ENCODE peak calls at places on chromosome 5, in ten cellular contexts. G is colonic mucosa; H is heart right ventricle; Q is aorta; I is endodermal cell; C is WERI-Rb-1; S is naive thymus-derived CD4-positive, alpha-beta T cell; A is upper lobe of right lung; F is adrenal gland; V is body of pancreas. O is an unnamed sample.

GRCh38 chr5:41161271-41161670 is 52.1 kb downstream of the C6 start:
- DNase-seq in S (no peak), G (no peak), V (no peak), Q (no peak), I (no peak), H (no peak), C (no peak), F (no peak), A (no peak), O (no peak)

GRCh38 chr5:42583322-42583721 is 160.1 kb downstream of the GHR start:
- DNase-seq in S (no peak), V (peak; percentile 77), F (peak; percentile 81), H (peak; percentile 72), G (peak; percentile 65), A (no peak), C (peak; percentile 36), Q (no peak), I (peak; percentile 85), O (no peak)

GRCh38 chr5:124162782-124163532 is 583.5 kb downstream of the ZNF608 start:
- DNase-seq in H (peak; percentile 32), Q (no peak), A (no peak), S (no peak), I (no peak), V (peak; percentile 74), G (peak; percentile 33), F (no peak), C (peak; percentile 17), O (no peak)

GRCh38 chr5:133243196-133243595 is 191.4 kb downstream of the HSPA4 start:
- DNase-seq in V (no peak), S (no peak), I (no peak), A (no peak), Q (no peak), G (no peak), F (no peak), H (no peak), C (no peak), O (no peak)

GRCh38 chr5:175840050-175840841 is 31.1 kb upstream of the CPLX2 start:
- DNase-seq in A (no peak), S (no peak), I (no peak), F (no peak), C (no peak), Q (no peak), G (no peak), H (no peak), V (no peak), O (no peak)

GRCh38 chr5:119239119-119239417 is 116.8 kb upstream of the TNFAIP8 start:
- DNase-seq in S (peak; percentile 52), A (no peak), C (no peak), V (no peak), H (no peak), Q (no peak), F (no peak), I (no peak), G (no peak), O (no peak)

GRCh38 chr5:169742773-169743296 is 105.8 kb downstream of the DOCK2 start:
- DNase-seq in Q (no peak), H (peak; percentile 11), V (no peak), I (no peak), F (no peak), C (no peak), A (no peak), G (no peak), S (no peak), O (peak; percentile 62)

GRCh38 chr5:68368686-68369359 is 153.3 kb downstream of the PIK3R1 start:
- DNase-seq in I (no peak), S (no peak), A (no peak), Q (no peak), G (no peak), C (no peak), V (no peak), H (no peak), F (no peak), O (no peak)

GRCh38 chr5:157342822-157343402 is 77.0 kb downstream of the CYFIP2 start:
- DNase-seq in V (peak; percentile 24), I (peak; percentile 81), S (no peak), F (peak; percentile 62), A (no peak), Q (no peak), C (peak; percentile 53), G (peak; percentile 30), H (no peak), O (no peak)

GRCh38 chr5:169299651-169300467 is 1.1 kb downstream of the SLIT3 start:
- DNase-seq in H (no peak), C (no peak), S (no peak), A (no peak), Q (no peak), V (no peak), F (no peak), I (peak; percentile 70), G (no peak), O (no peak)

GRCh38 chr5:65121880-65122436 is 353.2 kb downstream of the CWC27 start:
- DNase-seq in Q (no peak), C (no peak), A (no peak), I (no peak), H (no peak), S (no peak), F (no peak), G (no peak), V (no peak), O (no peak)

GRCh38 chr5:126464959-126465358 is 41.8 kb downstream of the GRAMD2B start:
- DNase-seq in A (no peak), Q (no peak), F (no peak), G (peak; percentile 77), V (peak; percentile 70), H (no peak), I (peak; percentile 62), C (no peak), S (no peak), O (no peak)

GRCh38 chr5:91332267-91333044 is 50.7 kb downstream of the ARRDC3 start:
- DNase-seq in S (no peak), I (peak; percentile 61), A (no peak), G (no peak), C (no peak), Q (no peak), V (no peak), H (no peak), F (no peak), O (peak; percentile 6)

GRCh38 chr5:78252715-78253114 is 41.8 kb downstream of the AP3B1 start:
- DNase-seq in H (no peak), I (no peak), S (no peak), G (no peak), C (no peak), F (no peak), A (no peak), V (no peak), Q (no peak), O (no peak)

GRCh38 chr5:107670927-107671741 is at the start of gene EFNA5:
- DNase-seq in I (peak; percentile 85), G (peak; percentile 64), F (peak; percentile 57), C (peak; percentile 43), V (peak; percentile 10), S (no peak), A (peak; percentile 76), Q (peak; percentile 83), H (peak; percentile 21), O (no peak)

GRCh38 chr5:107670028-107670926 is 460 bp downstream of the EFNA5 start:
- DNase-seq in I (peak; percentile 77), V (peak; percentile 17), S (no peak), C (peak; percentile 49), G (peak; percentile 40), F (peak; percentile 63), H (peak; percentile 8), A (peak; percentile 68), Q (peak; percentile 81), O (no peak)

GRCh38 chr5:107673106-107673367 is 2.3 kb upstream of the EFNA5 start:
- DNase-seq in F (no peak), I (no peak), A (no peak), G (no peak), C (no peak), V (no peak), S (no peak), H (no peak), Q (no peak), O (no peak)

GRCh38 chr5:107672212-107673105 is 1.7 kb upstream of the EFNA5 start:
- DNase-seq in H (peak; percentile 72), G (peak; percentile 86), C (peak; percentile 92), V (peak; percentile 86), S (no peak), Q (peak; percentile 89), F (peak; percentile 79), A (peak; percentile 91), I (peak; percentile 96), O (peak; percentile 98)

GRCh38 chr5:107671742-107672211 is 1.0 kb upstream of the EFNA5 start:
- DNase-seq in V (no peak), A (no peak), F (no peak), C (peak; percentile 32), S (no peak), H (no peak), G (no peak), I (peak; percentile 84), Q (no peak), O (no peak)
- H3K27ac ChIP-seq in V (peak overlapping the region; percentile 8), A (peak overlapping the region; percentile 26), F (peak overlapping the region; percentile 46), C (peak overlapping the region; percentile 81), S (no peak overlapping the region), H (peak overlapping the region; percentile 86), G (peak overlapping the region; percentile 35), I (peak overlapping the region; percentile 74), Q (peak overlapping the region; percentile 43), O (peak overlapping the region; percentile 90)

GRCh38 chr5:140634103-140634502 is 1.1 kb upstream of the CD14 start:
- DNase-seq in V (no peak), F (no peak), C (no peak), H (no peak), Q (no peak), I (no peak), A (no peak), G (no peak), S (no peak), O (no peak)
- H3K27ac ChIP-seq in V (no peak overlapping the region), F (peak overlapping the region; percentile 92), C (no peak overlapping the region), H (no peak overlapping the region), Q (no peak overlapping the region), I (no peak overlapping the region), A (no peak overlapping the region), G (no peak overlapping the region), S (no peak overlapping the region), O (no peak overlapping the region)

DNA sequence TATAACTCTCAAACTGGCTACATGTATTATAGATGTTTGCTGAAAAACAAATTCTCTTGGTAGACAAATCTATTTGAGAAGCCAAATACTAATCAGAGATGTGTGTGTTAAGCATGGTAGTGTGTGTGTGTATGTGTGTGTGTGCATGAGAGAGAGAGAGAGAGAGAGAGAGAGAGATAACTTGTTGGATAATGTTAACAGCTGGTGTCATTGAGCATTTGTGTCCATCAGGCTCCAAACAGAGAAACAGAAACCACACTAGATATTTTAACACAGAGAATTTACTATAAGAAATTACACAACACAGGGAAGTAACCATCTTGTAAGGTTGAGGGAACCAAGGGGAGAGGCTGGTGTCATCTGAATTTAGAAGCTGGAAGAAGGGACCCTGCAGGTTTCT is 5.1 kb upstream of the C1QTNF3 start:
- DNase-seq in F (no peak), I (no peak), H (no peak), S (no peak), V (no peak), A (no peak), C (no peak), G (no peak), Q (no peak), O (no peak)
- H3K27ac ChIP-seq in F (no peak overlapping the region), I (no peak overlapping the region), H (no peak overlapping the region), S (no peak overlapping the region), V (no peak overlapping the region), A (no peak overlapping the region), C (no peak overlapping the region), G (no peak overlapping the region), Q (no peak overlapping the region), O (peak overlapping the region; percentile 6)

GRCh38 chr5:140875085-140876065 is at the start of gene PCDHA12:
- DNase-seq in C (peak; percentile 47), H (no peak), G (no peak), Q (no peak), A (no peak), S (no peak), V (no peak), I (peak; percentile 76), F (no peak), O (no peak)
- H3K27ac ChIP-seq in C (peak within 1 kb of the TSS; percentile 57), H (no peak within 1 kb of the TSS), G (no peak within 1 kb of the TSS), Q (no peak within 1 kb of the TSS), A (no peak within 1 kb of the TSS), S (no peak within 1 kb of the TSS), V (no peak within 1 kb of the TSS), I (no peak within 1 kb of the TSS), F (no peak within 1 kb of the TSS), O (no peak within 1 kb of the TSS)

O was measured in epithelial cell of prostate.